ENCODE peak calls at places on chromosomes 4 and X, in eight cellular contexts. N is tibial artery, T is Panc1, Z is fibroblast of lung, P is SK-N-SH, K is PC-3, B is cardiac muscle cell, E is H1. U is an unnamed sample.

GRCh38 chr4:39348371-39349265 is 17.5 kb downstream of the RFC1 start:
- DNase-seq in P (no peak), T (no peak), E (no peak), K (peak), Z (no peak), N (no peak), B (no peak), U (no peak)

GRCh38 chr4:168562021-168562691 is 65.3 kb downstream of the PALLD start:
- DNase-seq in Z (no peak), K (peak), N (no peak), P (no peak), B (no peak), E (no peak), T (no peak), U (no peak)

GRCh38 chr4:119286377-119287002 is 35.4 kb downstream of the FABP2 start:
- DNase-seq in E (no peak), P (peak), Z (peak), T (no peak), B (peak), K (peak), N (no peak), U (no peak)

GRCh38 chr4:155762351-155762750 is 3.5 kb downstream of the GUCY1B1 start:
- DNase-seq in Z (peak), K (no peak), E (no peak), B (no peak), T (no peak), N (no peak), P (no peak), U (no peak)

GRCh38 chr4:137610960-137611359 is 78.7 kb upstream of the PCDH18 start:
- DNase-seq in E (no peak), B (peak), T (no peak), K (peak), N (no peak), Z (peak), P (no peak), U (no peak)

GRCh38 chrX:8345473-8345872 is 119.2 kb upstream of the VCX3B start:
- DNase-seq in E (no peak), T (no peak), P (no peak), B (no peak), K (peak), Z (no peak), N (no peak), U (no peak)

GRCh38 chr4:147984065-147984777 is 252.3 kb downstream of the ARHGAP10 start:
- DNase-seq in N (no peak), B (peak), Z (peak), K (peak), E (peak), P (peak), T (peak), U (no peak)

GRCh38 chr4:156779774-156780173 is 191.8 kb downstream of the PDGFC start:
- DNase-seq in P (no peak), B (peak), Z (peak), T (no peak), K (peak), E (no peak), N (no peak), U (no peak)

GRCh38 chrX:39960219-39960618 is 137.5 kb downstream of the BCOR start:
- DNase-seq in K (no peak), B (no peak), N (no peak), E (no peak), Z (no peak), T (no peak), P (no peak), U (no peak)

GRCh38 chr4:169410839-169411770 is 140.3 kb upstream of the SH3RF1 start:
- DNase-seq in T (no peak), P (peak), Z (peak), B (peak), K (peak), E (no peak), N (no peak), U (no peak)

GRCh38 chrX:103343105-103343504 is 13.1 kb downstream of the TCEAL7 start:
- DNase-seq in Z (peak), E (no peak), B (peak), T (peak), N (no peak), P (peak), K (peak), U (no peak)

GRCh38 chrX:148288451-148288850 is 212.0 kb upstream of the AFF2 start:
- DNase-seq in E (no peak), Z (no peak), T (no peak), P (no peak), B (no peak), K (no peak), N (no peak), U (no peak)

GRCh38 chrX:47482065-47482511 is 934 bp downstream of the ZNF41 start:
- DNase-seq in Z (no peak), P (peak), N (no peak), B (no peak), T (no peak), K (no peak), E (no peak), U (no peak)

GRCh38 chr4:70008771-70009170 is 13.0 kb downstream of the STATH start:
- DNase-seq in K (no peak), T (no peak), P (no peak), N (no peak), Z (no peak), E (no peak), B (no peak), U (no peak)

GRCh38 chr4:7635435-7635834 is 200.7 kb upstream of the PSAPL1 start:
- DNase-seq in Z (no peak), P (no peak), K (no peak), N (no peak), T (no peak), B (no peak), E (no peak), U (no peak)

GRCh38 chrX:43166874-43167273 is 388.9 kb upstream of the PPP1R2C start:
- DNase-seq in P (no peak), Z (no peak), T (no peak), N (no peak), K (peak), B (no peak), E (no peak), U (no peak)

GRCh38 chr4:127708985-127709384 is 21.2 kb upstream of the SLC25A31 start:
- DNase-seq in P (no peak), T (no peak), B (peak), E (no peak), K (peak), Z (peak), N (no peak), U (no peak)

GRCh38 chr4:30881985-30882384 is 161.8 kb downstream of the PCDH7 start:
- DNase-seq in P (no peak), E (no peak), K (no peak), B (no peak), Z (no peak), N (no peak), T (no peak), U (no peak)

GRCh38 chr4:174352405-174352804 is 68.7 kb downstream of the CEP44 start:
- DNase-seq in Z (no peak), K (no peak), B (no peak), N (no peak), P (no peak), T (no peak), E (no peak), U (no peak)

GRCh38 chr4:53192017-53192416 is 173.8 kb downstream of the SCFD2 start:
- DNase-seq in E (no peak), P (no peak), Z (no peak), B (no peak), N (no peak), T (no peak), K (no peak), U (no peak)

GRCh38 chr4:53192496-53192895 is 173.4 kb downstream of the SCFD2 start:
- DNase-seq in K (no peak), E (no peak), T (no peak), N (no peak), P (no peak), Z (no peak), B (no peak), U (no peak)

GRCh38 chr4:53186714-53187358 is 179.0 kb downstream of the SCFD2 start:
- DNase-seq in N (no peak), K (no peak), E (no peak), T (no peak), P (no peak), B (no peak), Z (no peak), U (no peak)

GRCh38 chr4:53185853-53186590 is 179.8 kb downstream of the SCFD2 start:
- DNase-seq in N (no peak), B (peak), K (no peak), E (no peak), P (no peak), T (no peak), Z (peak), U (no peak)

DNA sequence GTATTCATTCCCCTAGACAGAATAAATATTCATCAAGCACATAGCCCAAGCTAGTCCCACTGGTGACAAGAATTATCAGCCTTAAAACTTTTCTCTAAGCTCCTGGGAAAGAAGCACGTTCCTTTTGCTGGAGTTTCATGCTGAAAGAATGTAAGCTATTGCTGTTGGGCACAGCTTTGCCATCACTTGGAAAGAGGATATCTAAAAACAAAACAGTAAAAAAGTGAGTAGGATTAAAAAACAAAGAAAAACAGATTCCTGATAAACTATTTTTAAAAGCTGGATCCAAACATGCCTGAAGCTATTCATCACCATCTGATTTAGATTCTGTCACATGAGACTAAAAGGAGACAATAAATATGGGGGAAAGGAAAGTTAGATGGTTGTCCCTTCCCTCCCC is 176.8 kb downstream of the SCFD2 start:
- DNase-seq in T (no peak), K (no peak), E (no peak), B (peak), Z (peak), P (no peak), N (no peak), U (no peak)
- H3K27ac ChIP-seq in T (no peak), K (no peak), E (no peak), B (no peak), Z (no peak), P (peak), N (peak), U (no peak)

GRCh38 chr4:184766421-184766820 is 32.5 kb upstream of the CENPU start:
- DNase-seq in T (no peak), E (no peak), N (peak), B (no peak), Z (no peak), K (no peak), P (no peak), U (no peak)

GRCh38 chr4:184764601-184765000 is 30.7 kb upstream of the CENPU start:
- DNase-seq in N (peak), B (no peak), K (no peak), P (no peak), T (no peak), E (no peak), Z (no peak), U (no peak)

GRCh38 chr4:184768296-184768695 is 34.4 kb upstream of the CENPU start:
- DNase-seq in K (no peak), E (no peak), P (no peak), N (no peak), Z (no peak), T (no peak), B (peak), U (no peak)

GRCh38 chr4:184763150-184763780 is 29.4 kb upstream of the CENPU start:
- DNase-seq in T (no peak), N (peak), K (no peak), P (no peak), Z (peak), E (no peak), B (no peak), U (no peak)

DNA sequence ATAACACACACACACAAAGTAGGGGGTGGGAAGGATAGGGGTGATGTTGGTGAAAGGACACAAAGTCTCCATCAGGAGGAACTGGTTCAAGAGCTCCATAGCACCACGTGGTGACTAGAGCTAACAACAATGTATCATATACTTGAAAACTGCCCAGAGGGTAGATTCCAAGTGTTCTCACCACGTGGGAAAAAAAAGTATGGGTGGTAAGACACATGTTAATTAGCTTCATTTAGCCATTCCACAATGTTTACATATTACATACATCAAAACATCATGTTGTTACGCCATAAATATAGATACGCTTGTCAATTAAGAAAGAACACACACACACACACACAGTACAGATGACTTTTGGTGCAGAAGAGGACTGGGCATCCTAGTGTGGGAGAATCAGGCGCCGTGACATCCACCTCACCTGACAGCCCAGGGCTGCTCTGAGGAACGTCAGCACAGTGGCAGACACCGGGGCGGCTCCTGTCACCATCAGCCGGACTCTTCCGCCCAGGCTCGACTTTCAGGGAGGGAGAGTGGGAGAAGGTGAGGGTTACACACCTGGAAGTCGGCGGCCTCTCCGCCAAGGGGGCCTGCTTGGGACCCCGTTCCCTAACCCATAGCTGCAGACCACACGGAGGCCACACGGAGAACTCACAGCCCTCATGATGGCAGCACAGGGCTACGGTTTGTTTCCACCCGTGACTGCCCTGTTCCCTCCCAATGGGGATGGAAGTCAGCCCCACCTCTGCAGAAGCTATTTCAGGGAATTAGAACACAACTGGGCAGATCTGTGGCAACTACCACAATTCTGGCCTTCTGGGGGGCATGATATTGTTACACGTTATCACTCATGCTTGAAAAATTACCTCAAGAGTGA is 31.8 kb upstream of the CENPU start:
- DNase-seq in B (no peak), N (peak), Z (no peak), T (no peak), E (no peak), K (no peak), P (peak), U (no peak)
- TF ChIP-seq CTCF in B (no peak), N (no peak), Z (no peak), T (no peak), E (peak), K (no peak), P (no peak), U (no peak)

GRCh38 chr4:143554728-143555597 is 41.5 kb downstream of the SMARCA5 start:
- DNase-seq in K (no peak), T (no peak), N (no peak), B (no peak), E (no peak), P (no peak), Z (no peak), U (no peak)
- H3K27ac ChIP-seq in K (no peak), T (no peak), N (no peak), B (no peak), E (no peak), P (no peak), Z (no peak), U (no peak)

GRCh38 chr4:11535333-11535732 is 106.6 kb upstream of the HS3ST1 start:
- DNase-seq in T (no peak), N (no peak), B (no peak), K (no peak), P (no peak), Z (no peak), E (no peak), U (no peak)
- TF ChIP-seq CTCF in T (no peak), N (no peak), B (no peak), K (no peak), P (no peak), Z (no peak), E (peak), U (no peak)

DNA sequence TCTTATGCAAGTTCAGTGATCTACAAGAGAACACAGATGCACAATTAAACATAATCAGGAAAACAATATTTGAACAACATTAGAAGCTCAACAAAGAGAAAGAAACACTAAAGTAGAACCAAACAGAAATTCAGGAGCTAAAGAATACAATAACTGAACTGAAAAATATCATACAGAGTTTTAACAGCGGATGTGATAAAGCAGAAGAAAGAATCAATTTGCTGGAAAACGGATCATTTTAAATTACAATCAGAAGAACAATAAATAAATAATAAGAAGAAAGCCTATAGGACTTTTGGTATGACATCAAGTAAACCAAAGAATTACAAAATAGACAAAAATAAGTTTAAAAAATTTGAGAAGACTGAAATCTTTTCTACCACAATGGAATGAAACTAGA is 36.3 kb upstream of the CXCL6 start:
- DNase-seq in N (no peak), T (no peak), K (no peak), E (no peak), P (no peak), B (no peak), Z (no peak), U (no peak)
- H3K27ac ChIP-seq in N (no peak), T (no peak), K (no peak), E (no peak), P (no peak), B (no peak), Z (no peak), U (no peak)

U was measured in suprapubic skin.